ENCODE peak calls at places on chromosomes 4 and X, in six cellular contexts. S, I, V, X, P and M are unnamed samples. For H3K9me3, the result is how much of the 10 kb centered on the place peaks cover.

GRCh38 chr4:78136109-78137081 is 79.3 kb downstream of the FRAS1 start:
- DNase-seq in S (no peak), I (no peak), V (no peak), X (no peak), P (no peak), M (peak)

GRCh38 chr4:69470561-69470960 is 25.1 kb downstream of the UGT2B4 start:
- DNase-seq in S (no peak), I (no peak), V (no peak), X (no peak), P (no peak), M (no peak)

GRCh38 chrX:40057405-40057804 is 40.4 kb downstream of the BCOR start:
- DNase-seq in S (no peak), I (no peak), V (no peak), X (no peak), P (no peak), M (no peak)

GRCh38 chrX:23451266-23451665 is 116.6 kb downstream of the PTCHD1 start:
- DNase-seq in S (no peak), I (no peak), V (no peak), X (no peak), P (no peak), M (no peak)

GRCh38 chr4:76384052-76384451 is 36.9 kb downstream of the CCDC158 start:
- DNase-seq in S (peak), I (no peak), V (no peak), X (no peak), P (no peak), M (no peak)

GRCh38 chrX:120664081-120664480 is 34.2 kb upstream of the C1GALT1C1 start:
- DNase-seq in S (peak), I (no peak), V (no peak), X (no peak), P (peak), M (no peak)

GRCh38 chr4:77801260-77801608 is 17.9 kb downstream of the CNOT6L start:
- DNase-seq in S (no peak), I (no peak), V (no peak), X (no peak), P (no peak), M (no peak)

GRCh38 chr4:69849297-69849696 is 10.6 kb downstream of the SULT1E1 start:
- DNase-seq in S (no peak), I (no peak), V (no peak), X (no peak), P (no peak), M (no peak)

GRCh38 chrX:36961590-36961989 is 46.6 kb upstream of the FAM47C start:
- DNase-seq in S (no peak), I (no peak), V (no peak), X (peak), P (no peak), M (no peak)

GRCh38 chrX:69116077-69116476 is 49.2 kb downstream of the PJA1 start:
- DNase-seq in S (peak), I (no peak), V (no peak), X (no peak), P (no peak), M (no peak)

GRCh38 chr4:156654410-156654809 is 317.2 kb downstream of the PDGFC start:
- DNase-seq in S (no peak), I (no peak), V (no peak), X (no peak), P (no peak), M (no peak)

GRCh38 chrX:6432211-6432610 is 102.7 kb downstream of the VCX3A start:
- DNase-seq in S (no peak), I (no peak), V (no peak), X (no peak), P (no peak), M (no peak)

GRCh38 chrX:126982158-126982557 is 162.6 kb downstream of the PRR32 start:
- DNase-seq in S (no peak), I (no peak), V (no peak), X (no peak), P (no peak), M (no peak)

GRCh38 chr4:145535202-145535601 is 53.5 kb downstream of the SMAD1 start:
- DNase-seq in S (no peak), I (no peak), V (no peak), X (no peak), P (no peak), M (no peak)

GRCh38 chrX:9871871-9872270 is 85.6 kb downstream of the SHROOM2 start:
- DNase-seq in S (no peak), I (no peak), V (no peak), X (no peak), P (peak), M (no peak)

GRCh38 chr4:95591278-95591677 is 42.5 kb upstream of the UNC5C start:
- DNase-seq in S (no peak), I (no peak), V (no peak), X (no peak), P (no peak), M (no peak)

GRCh38 chr4:126708716-126709115 is 924.0 kb upstream of the INTU start:
- DNase-seq in S (peak), I (no peak), V (no peak), X (no peak), P (no peak), M (no peak)

GRCh38 chr4:140266958-140267568 is 106.4 kb upstream of the SCOC start:
- DNase-seq in S (no peak), I (no peak), V (no peak), X (no peak), P (peak), M (no peak)

GRCh38 chrX:2767631-2768455 is 16.0 kb downstream of the XG start:
- DNase-seq in S (peak), I (peak), V (no peak), X (peak), P (peak), M (peak)

GRCh38 chr4:31083451-31083850 is 363.3 kb downstream of the PCDH7 start:
- DNase-seq in S (no peak), I (no peak), V (no peak), X (no peak), P (no peak), M (no peak)

GRCh38 chrX:138128025-138128671 is 562.2 kb downstream of the ZIC3 start:
- DNase-seq in S (peak), I (peak), V (peak), X (peak), P (peak), M (peak)

GRCh38 chr4:61915501-61915900 is 715.4 kb downstream of the ADGRL3 start:
- DNase-seq in S (no peak), I (no peak), V (no peak), X (no peak), P (no peak), M (no peak)

GRCh38 chr4:105520819-105521790 is 31.3 kb upstream of the ARHGEF38 start:
- DNase-seq in S (peak), I (peak), V (peak), X (peak), P (peak), M (peak)

GRCh38 chrX:87900320-87900908 is 382.8 kb downstream of the KLHL4 start:
- DNase-seq in S (peak), I (peak), V (no peak), X (no peak), P (no peak), M (no peak)

GRCh38 chr4:111937368-111937767 is 207.9 kb upstream of the FAM241A start:
- DNase-seq in S (peak), I (no peak), V (no peak), X (no peak), P (peak), M (no peak)

GRCh38 chrX:142040906-142041305 is 137.2 kb downstream of the MAGEC1 start:
- DNase-seq in S (no peak), I (no peak), V (no peak), X (no peak), P (no peak), M (no peak)

GRCh38 chr4:123699823-123700822 is 303.5 kb downstream of the SPRY1 start:
- DNase-seq in S (peak), I (no peak), V (no peak), X (no peak), P (peak), M (no peak)
- H3K4me3 ChIP-seq in S (no peak), I (no peak), V (no peak), X (no peak), P (peak), M (no peak)

GRCh38 chr4:4888695-4889094 is 29.2 kb downstream of the MSX1 start:
- DNase-seq in S (no peak), I (no peak), V (no peak), X (peak), P (no peak), M (no peak)

GRCh38 chr4:4887426-4887825 is 28.0 kb downstream of the MSX1 start:
- DNase-seq in S (no peak), I (no peak), V (no peak), X (no peak), P (no peak), M (no peak)

GRCh38 chr4:4889781-4890180 is 30.3 kb downstream of the MSX1 start:
- DNase-seq in S (no peak), I (no peak), V (no peak), X (no peak), P (no peak), M (no peak)

GRCh38 chr4:4890574-4891260 is 31.3 kb downstream of the MSX1 start:
- DNase-seq in S (no peak), I (no peak), V (no peak), X (no peak), P (no peak), M (no peak)
- H3K9me3 ChIP-seq in S (under half), I (under half), V (under half), X (under half), P (under half), M (under half)

GRCh38 chr4:54998991-54999390 is 126.4 kb downstream of the KDR start:
- DNase-seq in S (no peak), I (no peak), V (no peak), X (no peak), P (peak), M (no peak)
- TF ChIP-seq CTCF in S (peak), I (peak), V (no peak), X (peak), P (peak), M (no peak)

DNA sequence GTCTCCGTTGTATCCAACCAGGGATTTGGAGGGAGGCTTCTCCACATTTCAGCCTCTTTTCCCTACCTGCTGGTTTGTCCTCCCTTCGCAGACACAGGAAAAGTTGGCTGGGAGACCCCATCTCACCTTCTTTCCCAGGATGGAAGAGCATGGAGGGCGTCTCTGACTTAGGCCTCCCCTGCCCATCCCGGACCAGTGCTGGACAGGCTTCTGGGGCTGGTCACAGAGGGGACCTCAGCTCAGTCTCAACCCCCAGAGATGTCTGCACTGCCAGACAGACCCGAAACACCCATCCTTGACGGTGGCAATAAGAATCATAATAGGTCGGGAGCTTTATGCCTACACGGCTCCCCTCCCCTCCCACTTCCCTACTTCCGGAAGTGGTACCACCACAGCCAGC is 1.6 kb downstream of the WFS1 start:
- DNase-seq in S (no peak), I (no peak), V (no peak), X (no peak), P (no peak), M (no peak)
- H3K4me3 ChIP-seq in S (no peak), I (no peak), V (no peak), X (no peak), P (no peak), M (no peak)

DNA sequence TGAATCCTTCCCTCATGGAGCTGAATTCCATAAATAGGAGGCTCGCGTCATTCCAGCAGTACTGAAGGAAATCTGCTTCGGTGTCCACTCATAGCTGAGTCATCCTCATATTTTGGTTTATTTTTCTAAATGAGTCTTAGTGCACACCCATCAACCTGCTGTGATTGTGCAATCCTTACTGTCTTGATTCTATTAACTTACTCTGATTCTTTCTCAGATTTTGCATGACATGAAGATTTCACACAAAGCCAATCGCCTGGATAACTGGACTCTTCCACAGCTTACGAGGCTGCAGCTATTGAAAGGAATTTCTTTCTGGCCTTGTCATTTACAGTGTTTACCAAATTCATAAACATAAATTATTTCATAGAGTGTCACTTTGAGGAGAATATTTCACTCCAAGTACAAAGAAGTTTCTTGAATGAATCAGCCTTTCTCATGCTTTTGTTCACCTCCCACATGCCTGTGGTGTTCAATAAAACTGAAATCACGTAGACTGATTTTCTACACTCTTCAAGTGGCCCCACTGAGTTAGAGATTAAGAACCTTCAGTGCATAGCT is 207.6 kb upstream of the SLITRK2 start:
- DNase-seq in S (peak), I (no peak), V (no peak), X (no peak), P (peak), M (no peak)
- H3K9me3 ChIP-seq in S (under half), I (under half), V (under half), X (under half), P (under half), M (under half)

DNA sequence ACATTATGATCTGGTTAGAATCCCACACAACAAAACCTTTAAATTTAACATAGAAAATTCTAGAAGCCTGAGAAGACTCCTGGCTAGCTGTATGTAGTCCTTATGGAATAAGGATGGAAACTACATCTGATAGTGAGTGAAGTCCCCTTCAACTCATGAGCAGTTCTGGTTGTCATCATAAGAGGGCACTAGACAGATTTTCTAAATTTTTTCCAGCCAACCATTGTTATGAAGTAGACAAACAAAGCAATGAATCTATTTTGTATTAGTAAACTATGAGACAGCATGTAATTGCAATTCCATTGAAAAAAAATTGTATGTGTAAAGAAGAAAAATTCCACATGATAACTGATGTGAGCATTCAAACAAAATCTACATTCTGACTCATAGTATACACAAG is 35.2 kb downstream of the PWWP3B start:
- DNase-seq in S (peak), I (no peak), V (no peak), X (no peak), P (no peak), M (no peak)
- TF ChIP-seq CTCF in S (peak), I (no peak), V (no peak), X (no peak), P (no peak), M (no peak)

GRCh38 chr4:163540977-163541376 is 46.5 kb downstream of the TMA16 start:
- DNase-seq in S (peak), I (no peak), V (no peak), X (no peak), P (peak), M (no peak)

GRCh38 chr4:163548481-163549243 is 54.2 kb downstream of the TMA16 start:
- DNase-seq in S (peak), I (peak), V (peak), X (no peak), P (peak), M (no peak)

GRCh38 chr4:163542275-163542674 is 47.8 kb downstream of the TMA16 start:
- DNase-seq in S (peak), I (no peak), V (no peak), X (no peak), P (peak), M (no peak)

GRCh38 chr4:163540448-163540847 is 46.0 kb downstream of the TMA16 start:
- DNase-seq in S (no peak), I (no peak), V (no peak), X (no peak), P (no peak), M (no peak)

DNA sequence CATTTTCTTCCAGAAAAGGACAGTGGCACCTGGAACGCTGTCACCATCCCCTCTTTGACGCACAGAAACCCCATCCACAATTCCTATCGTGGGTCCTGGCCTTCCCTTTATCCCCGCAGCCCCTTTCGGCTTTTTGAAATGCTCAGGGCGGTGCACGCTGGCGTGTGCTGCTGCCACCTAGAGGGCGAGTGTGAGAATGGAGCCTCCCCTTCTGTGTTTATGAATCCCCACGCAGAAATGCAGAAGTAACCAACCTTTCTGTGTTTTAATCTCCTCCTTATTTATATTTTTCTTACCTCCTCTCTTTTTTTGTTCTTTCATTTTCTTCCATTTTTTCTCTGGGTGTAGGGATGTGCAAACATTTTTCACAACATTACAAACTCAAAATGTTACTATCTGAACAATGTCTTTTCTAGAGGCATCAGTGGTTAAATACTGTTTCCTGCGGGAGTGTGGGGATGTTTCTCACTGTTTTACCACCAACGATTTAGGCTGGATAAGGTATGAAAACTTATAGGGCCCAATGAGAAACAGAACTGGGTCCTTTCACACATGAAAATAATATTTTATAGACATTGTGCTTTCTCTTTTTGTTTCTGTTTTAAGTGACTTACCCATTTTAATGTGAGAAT is 50.0 kb downstream of the TMA16 start:
- DNase-seq in S (no peak), I (peak), V (peak), X (peak), P (peak), M (peak)
- H3K4me3 ChIP-seq in S (no peak), I (no peak), V (no peak), X (no peak), P (peak), M (no peak)

GRCh38 chr4:133149364-133149695 is 236 bp downstream of the PCDH10 start:
- DNase-seq in S (no peak), I (no peak), V (no peak), X (no peak), P (no peak), M (no peak)

GRCh38 chr4:133146574-133147198 is 2.4 kb upstream of the PCDH10 start:
- DNase-seq in S (no peak), I (no peak), V (no peak), X (peak), P (peak), M (peak)

GRCh38 chr4:133148690-133149363 is at the start of gene PCDH10:
- DNase-seq in S (peak), I (peak), V (peak), X (peak), P (peak), M (no peak)

GRCh38 chr4:133147365-133147821 is 1.7 kb upstream of the PCDH10 start:
- DNase-seq in S (no peak), I (no peak), V (no peak), X (peak), P (no peak), M (no peak)

DNA sequence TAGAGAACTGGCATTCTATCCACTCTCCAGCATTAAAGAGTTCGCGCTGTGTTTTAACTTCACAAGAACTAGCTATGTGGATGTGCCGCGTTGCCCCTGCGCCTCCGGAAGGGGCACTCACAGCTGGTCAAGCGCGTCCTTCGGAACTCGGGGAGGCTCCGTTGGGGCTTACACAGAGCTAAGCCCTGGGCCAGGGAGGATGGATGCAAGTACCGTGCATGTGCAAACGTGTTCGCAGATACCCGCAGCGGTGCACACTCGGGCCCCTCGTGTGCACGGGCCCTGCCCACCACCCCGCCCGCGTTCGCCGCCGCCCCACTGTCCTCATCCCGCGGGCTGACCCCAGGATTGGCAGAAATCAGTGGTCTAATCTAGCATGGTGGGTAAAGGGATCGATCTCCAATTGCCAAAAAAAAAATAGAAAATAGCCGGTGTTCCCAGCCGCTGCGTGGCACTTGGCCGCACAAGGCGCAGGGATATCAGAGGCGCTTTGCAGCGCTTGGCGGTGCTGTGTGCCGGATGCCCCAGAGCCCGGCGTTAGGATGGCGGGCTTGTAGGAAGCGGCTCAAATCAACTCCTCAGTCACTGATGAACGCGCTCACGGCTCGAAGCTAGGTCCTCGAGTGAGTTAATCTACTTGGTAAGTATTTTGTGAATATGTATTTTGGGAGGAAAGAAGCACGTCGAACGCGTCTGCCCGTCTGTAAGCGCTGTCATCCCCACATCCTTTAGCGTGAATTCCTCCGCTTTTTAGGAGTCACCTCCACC is 988 bp upstream of the PCDH10 start:
- DNase-seq in S (no peak), I (no peak), V (no peak), X (peak), P (peak), M (no peak)
- H3K9me3 ChIP-seq in S (under half), I (under half), V (under half), X (under half), P (under half), M (under half)

DNA sequence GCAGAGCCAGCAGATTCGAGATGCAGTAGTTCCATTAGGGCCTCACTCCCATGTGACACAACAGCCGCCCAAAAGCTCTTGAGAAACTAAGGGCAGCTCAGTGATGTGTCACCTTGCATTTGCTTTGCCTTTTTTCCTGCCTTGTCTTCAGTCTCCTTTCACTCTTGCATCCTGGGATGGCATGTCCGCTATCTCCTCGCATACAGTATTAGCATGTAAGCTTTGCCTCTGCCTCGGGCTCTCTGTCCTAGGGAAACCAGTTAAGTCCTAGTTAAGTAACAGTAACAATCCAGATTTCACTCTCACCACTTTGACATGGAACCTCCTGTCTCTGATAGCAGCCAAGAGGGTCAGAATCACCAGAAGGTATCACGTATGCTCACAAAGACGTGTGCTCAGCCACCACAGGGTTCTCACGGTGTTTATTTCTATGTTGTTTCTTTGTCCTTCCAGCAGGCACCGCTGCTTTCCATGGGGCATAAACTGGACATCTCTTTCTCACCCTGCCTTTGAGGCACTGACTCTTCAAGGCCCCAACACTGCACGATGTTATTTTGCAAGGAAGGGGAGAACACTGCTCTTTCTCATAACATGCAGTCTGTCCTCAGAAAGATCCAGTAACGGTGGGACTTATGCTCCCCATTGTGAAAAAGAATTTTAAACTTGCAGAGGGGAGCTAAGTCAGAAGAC is 26.7 kb upstream of the SORBS2 start:
- DNase-seq in S (no peak), I (no peak), V (no peak), X (no peak), P (peak), M (no peak)
- TF ChIP-seq CTCF in S (no peak), I (no peak), V (no peak), X (peak), P (no peak), M (no peak)